ENCODE peak calls at places on chromosomes 5 and 9, in five cellular contexts. V is A673, X is WERI-Rb-1, Y is hepatocyte, E is brain microvascular endothelial cell. O is an unnamed sample.

GRCh38 chr9:11966804-11967203 is 726.4 kb upstream of the TYRP1 start:
- DNase-seq in V (no peak), X (no peak), Y (no peak), E (no peak), O (no peak)

GRCh38 chr5:17087035-17087434 is 130.4 kb upstream of the BASP1 start:
- DNase-seq in V (no peak), X (no peak), Y (no peak), E (peak; percentile 57), O (no peak)

GRCh38 chr5:132065951-132066701 is 5.7 kb downstream of the IL3 start:
- DNase-seq in V (no peak), X (no peak), Y (no peak), E (no peak), O (no peak)

GRCh38 chr9:107688728-107689127 is 199.2 kb upstream of the KLF4 start:
- DNase-seq in V (no peak), X (no peak), Y (no peak), E (no peak), O (no peak)

GRCh38 chr9:4662108-4662988 is at the start of gene PLPP6:
- DNase-seq in V (peak; percentile 93), X (peak; percentile 92), Y (peak; percentile 95), E (peak; percentile 64), O (no peak)

GRCh38 chr5:1659100-1660036 is 135.6 kb upstream of the LPCAT1 start:
- DNase-seq in V (no peak), X (peak; percentile 44), Y (no peak), E (no peak), O (no peak)

GRCh38 chr5:206406-206805 is 11.5 kb downstream of the CCDC127 start:
- DNase-seq in V (no peak), X (no peak), Y (no peak), E (no peak), O (no peak)

GRCh38 chr5:52709171-52709925 is 78.4 kb upstream of the ITGA1 start:
- DNase-seq in V (no peak), X (no peak), Y (no peak), E (peak; percentile 73), O (no peak)

GRCh38 chr9:123763910-123764588 is 165.9 kb downstream of the DENND1A start:
- DNase-seq in V (no peak), X (no peak), Y (no peak), E (peak; percentile 61), O (no peak)

GRCh38 chr9:135224286-135224871 is 136.9 kb downstream of the OLFM1 start:
- DNase-seq in V (peak; percentile 36), X (no peak), Y (no peak), E (no peak), O (no peak)

GRCh38 chr5:31965227-31965626 is 208.9 kb downstream of the GOLPH3 start:
- DNase-seq in V (no peak), X (no peak), Y (no peak), E (no peak), O (no peak)

GRCh38 chr9:114431003-114431402 is 43.2 kb upstream of the AKNA start:
- DNase-seq in V (no peak), X (no peak), Y (no peak), E (no peak), O (no peak)

GRCh38 chr5:119578937-119579336 is 50.4 kb upstream of the FAM170A start:
- DNase-seq in V (peak; percentile 74), X (peak; percentile 45), Y (peak; percentile 19), E (peak; percentile 14), O (no peak)

GRCh38 chr5:145362261-145362660 is 472.9 kb downstream of the PRELID2 start:
- DNase-seq in V (no peak), X (no peak), Y (peak; percentile 12), E (peak; percentile 83), O (peak; percentile 65)

GRCh38 chr5:53397845-53398244 is 82.6 kb upstream of the FST start:
- DNase-seq in V (no peak), X (no peak), Y (no peak), E (peak; percentile 78), O (no peak)

GRCh38 chr5:144162686-144163085 is 7.8 kb downstream of the YIPF5 start:
- DNase-seq in V (no peak), X (no peak), Y (no peak), E (no peak), O (no peak)

GRCh38 chr9:91782711-91783214 is 167.3 kb downstream of the ROR2 start:
- DNase-seq in V (no peak), X (no peak), Y (no peak), E (no peak), O (no peak)
- H3K27ac ChIP-seq in V (no peak overlapping the region), X (no peak overlapping the region), Y (no peak overlapping the region), E (no peak overlapping the region), O (no peak overlapping the region)

GRCh38 chr9:126376311-126376902 is 49.8 kb downstream of the MVB12B start:
- DNase-seq in V (no peak), X (no peak), Y (peak; percentile 70), E (no peak), O (no peak)

GRCh38 chr9:126377521-126377920 is 50.9 kb downstream of the MVB12B start:
- DNase-seq in V (no peak), X (no peak), Y (no peak), E (no peak), O (no peak)

GRCh38 chr9:126374366-126374781 is 47.7 kb downstream of the MVB12B start:
- DNase-seq in V (no peak), X (no peak), Y (no peak), E (no peak), O (no peak)

GRCh38 chr9:126376903-126377342 is 50.3 kb downstream of the MVB12B start:
- DNase-seq in V (no peak), X (no peak), Y (no peak), E (no peak), O (no peak)

GRCh38 chr9:126375386-126375785 is 48.8 kb downstream of the MVB12B start:
- DNase-seq in V (peak; percentile 79), X (no peak), Y (peak; percentile 39), E (peak; percentile 19), O (no peak)
- TF ChIP-seq CTCF in V (no peak), X (no peak), Y (no peak), E (peak; percentile 22), O (no peak)

GRCh38 chr5:14245526-14245925 is 102.4 kb downstream of the TRIO start:
- DNase-seq in V (no peak), X (no peak), Y (no peak), E (no peak), O (no peak)
- H3K27ac ChIP-seq in V (no peak overlapping the region), X (no peak overlapping the region), Y (no peak overlapping the region), E (no peak overlapping the region), O (peak overlapping the region; percentile 22)

GRCh38 chr5:181173420-181174342 is 26.3 kb downstream of the OR2V2 start:
- DNase-seq in V (peak; percentile 56), X (no peak), Y (peak; percentile 52), E (peak; percentile 89), O (no peak)
- TF ChIP-seq CTCF in V (no peak), X (no peak), Y (peak; percentile 0), E (no peak), O (no peak)

GRCh38 chr5:7261049-7261448 is 134.9 kb upstream of the ADCY2 start:
- DNase-seq in V (peak; percentile 62), X (peak; percentile 80), Y (peak; percentile 67), E (no peak), O (no peak)

DNA sequence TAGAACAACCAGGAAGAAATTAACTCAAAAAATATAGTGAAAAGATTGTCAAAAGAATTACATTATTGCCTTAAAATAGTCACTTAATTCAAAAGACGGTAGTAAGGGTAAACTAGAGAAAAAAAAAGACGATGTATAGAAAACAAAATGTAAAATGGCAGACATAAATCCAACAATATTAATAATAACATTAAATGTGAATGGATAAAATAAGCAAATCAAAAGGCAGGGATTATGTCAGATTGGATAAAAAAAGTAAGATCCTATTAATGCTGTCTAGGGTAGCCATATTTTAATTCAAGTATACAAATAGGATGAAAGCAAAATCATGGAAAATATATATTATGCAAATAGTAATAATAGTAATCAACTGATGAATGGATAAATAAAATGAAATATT is 134.0 kb upstream of the ADCY2 start:
- DNase-seq in V (no peak), X (no peak), Y (no peak), E (no peak), O (no peak)
- H3K27ac ChIP-seq in V (no peak overlapping the region), X (peak overlapping the region; percentile 39), Y (no peak overlapping the region), E (no peak overlapping the region), O (no peak overlapping the region)